ENCODE peak calls at places on chromosomes 13 and 19, in six cellular contexts. A is aorta, P is neuronal stem cell, D is HepG2, C is OCI-LY7, S is heart left ventricle. V is an unnamed sample.

GRCh38 chr13:48415516-48415915 is 2.6 kb upstream of the LPAR6 start:
- DNase-seq in P (no peak), A (no peak), S (no peak), D (no peak), C (no peak), V (no peak)

GRCh38 chr13:29922281-29922821 is 71.9 kb upstream of the UBL3 start:
- DNase-seq in S (no peak), D (no peak), A (no peak), C (no peak), P (no peak), V (no peak)

GRCh38 chr13:27833206-27833605 is 40.9 kb downstream of the GSX1 start:
- DNase-seq in A (no peak), C (no peak), S (no peak), D (no peak), P (no peak), V (no peak)

GRCh38 chr19:53892981-53893325 is 11.0 kb downstream of the PRKCG start:
- DNase-seq in S (no peak), C (peak; percentile 24), A (no peak), P (no peak), D (no peak), V (no peak)

GRCh38 chr19:40059624-40060023 is 3.6 kb upstream of the ZNF780B start:
- DNase-seq in S (no peak), D (no peak), P (no peak), A (no peak), C (no peak), V (no peak)

GRCh38 chr13:110538632-110539031 is 22.9 kb downstream of the RAB20 start:
- DNase-seq in S (peak; percentile 85), P (no peak), A (no peak), C (no peak), D (no peak), V (peak; percentile 87)

GRCh38 chr13:99656843-99657506 is 155.7 kb downstream of the TM9SF2 start:
- DNase-seq in A (no peak), S (no peak), P (no peak), C (no peak), D (no peak), V (no peak)

GRCh38 chr13:113650275-113650674 is 7.7 kb downstream of the ATP4B start:
- DNase-seq in P (no peak), D (no peak), S (peak; percentile 6), C (no peak), A (peak; percentile 41), V (no peak)

GRCh38 chr19:14916848-14917247 is 24.4 kb upstream of the OR7C2 start:
- DNase-seq in D (no peak), P (no peak), C (peak; percentile 4), A (no peak), S (no peak), V (no peak)

GRCh38 chr19:15551183-15552004 is 43.1 kb downstream of the CYP4F22 start:
- DNase-seq in P (no peak), A (peak; percentile 78), C (peak; percentile 23), S (no peak), D (peak; percentile 38), V (no peak)

GRCh38 chr13:49840266-49840665 is 47.8 kb upstream of the KPNA3 start:
- DNase-seq in A (no peak), D (peak; percentile 61), S (no peak), C (no peak), P (no peak), V (no peak)

GRCh38 chr19:19460258-19460731 is 54.8 kb downstream of the GATAD2A start:
- DNase-seq in D (no peak), S (no peak), A (no peak), C (peak; percentile 49), P (no peak), V (no peak)

GRCh38 chr13:49040872-49041271 is 65.2 kb downstream of the FNDC3A start:
- DNase-seq in A (no peak), S (no peak), P (no peak), D (no peak), C (no peak), V (no peak)

GRCh38 chr19:52981329-52981728 is 18.6 kb upstream of the ZNF816 start:
- DNase-seq in A (no peak), P (no peak), D (no peak), S (no peak), C (no peak), V (no peak)

GRCh38 chr19:39410620-39411005 is 1.9 kb upstream of the PLEKHG2 start:
- DNase-seq in S (no peak), D (no peak), C (no peak), A (no peak), P (no peak), V (no peak)

GRCh38 chr19:48779636-48780035 is 24.3 kb downstream of the FGF21 start:
- DNase-seq in S (no peak), A (no peak), D (no peak), C (peak; percentile 58), P (no peak), V (no peak)

GRCh38 chr13:113954046-113954841 is 19.6 kb downstream of the C13orf46 start:
- DNase-seq in C (no peak), A (peak; percentile 41), P (no peak), D (no peak), S (no peak), V (no peak)

GRCh38 chr19:42352216-42352892 is 26.9 kb downstream of the MEGF8 start:
- DNase-seq in S (no peak), C (no peak), P (peak; percentile 20), D (no peak), A (no peak), V (no peak)

GRCh38 chr19:42355896-42356295 is 30.5 kb downstream of the MEGF8 start:
- DNase-seq in P (no peak), S (no peak), C (no peak), A (no peak), D (no peak), V (no peak)

GRCh38 chr19:42351079-42351735 is 25.8 kb downstream of the MEGF8 start:
- DNase-seq in C (no peak), D (no peak), P (no peak), S (no peak), A (no peak), V (no peak)

GRCh38 chr19:42352893-42353259 is 27.4 kb downstream of the MEGF8 start:
- DNase-seq in C (no peak), S (no peak), P (no peak), D (no peak), A (no peak), V (no peak)

DNA sequence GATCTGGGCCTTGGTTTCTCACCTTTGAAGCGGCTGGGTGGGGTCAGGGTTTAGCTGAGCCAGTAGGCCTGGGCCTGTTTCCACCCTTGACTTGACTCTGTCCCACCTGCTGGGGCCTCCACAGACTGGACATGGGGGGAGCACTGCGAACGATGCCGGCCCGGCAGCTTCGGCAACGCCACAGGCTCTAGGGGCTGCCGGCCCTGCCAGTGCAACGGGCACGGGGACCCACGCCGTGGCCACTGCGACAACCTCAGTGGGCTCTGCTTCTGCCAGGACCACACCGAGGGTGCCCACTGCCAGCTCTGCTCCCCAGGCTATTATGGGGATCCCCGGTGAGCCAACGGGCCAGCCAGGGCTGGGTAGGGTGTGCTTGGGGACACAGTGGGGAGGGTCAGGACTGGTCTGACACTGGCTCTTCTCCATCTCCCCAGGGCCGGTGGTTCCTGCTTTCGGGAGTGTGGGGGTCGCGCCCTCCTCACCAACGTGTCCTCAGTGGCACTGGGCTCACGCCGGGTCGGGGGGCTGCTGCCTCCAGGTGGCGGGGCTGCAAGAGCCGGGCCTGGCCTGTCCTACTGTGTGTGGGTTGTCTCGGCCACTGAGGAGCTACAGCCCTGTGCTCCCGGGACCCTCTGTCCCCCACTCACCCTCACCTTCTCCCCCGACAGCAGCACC is 28.0 kb downstream of the MEGF8 start:
- DNase-seq in A (no peak), D (no peak), S (no peak), P (no peak), C (no peak), V (no peak)
- H3K9me3 ChIP-seq in A (no peaks in the 10 kb centered on the region), D (no peaks in the 10 kb centered on the region), S (no peaks in the 10 kb centered on the region), P (no peaks in the 10 kb centered on the region), C (no peaks in the 10 kb centered on the region), V (no peaks in the 10 kb centered on the region)

DNA sequence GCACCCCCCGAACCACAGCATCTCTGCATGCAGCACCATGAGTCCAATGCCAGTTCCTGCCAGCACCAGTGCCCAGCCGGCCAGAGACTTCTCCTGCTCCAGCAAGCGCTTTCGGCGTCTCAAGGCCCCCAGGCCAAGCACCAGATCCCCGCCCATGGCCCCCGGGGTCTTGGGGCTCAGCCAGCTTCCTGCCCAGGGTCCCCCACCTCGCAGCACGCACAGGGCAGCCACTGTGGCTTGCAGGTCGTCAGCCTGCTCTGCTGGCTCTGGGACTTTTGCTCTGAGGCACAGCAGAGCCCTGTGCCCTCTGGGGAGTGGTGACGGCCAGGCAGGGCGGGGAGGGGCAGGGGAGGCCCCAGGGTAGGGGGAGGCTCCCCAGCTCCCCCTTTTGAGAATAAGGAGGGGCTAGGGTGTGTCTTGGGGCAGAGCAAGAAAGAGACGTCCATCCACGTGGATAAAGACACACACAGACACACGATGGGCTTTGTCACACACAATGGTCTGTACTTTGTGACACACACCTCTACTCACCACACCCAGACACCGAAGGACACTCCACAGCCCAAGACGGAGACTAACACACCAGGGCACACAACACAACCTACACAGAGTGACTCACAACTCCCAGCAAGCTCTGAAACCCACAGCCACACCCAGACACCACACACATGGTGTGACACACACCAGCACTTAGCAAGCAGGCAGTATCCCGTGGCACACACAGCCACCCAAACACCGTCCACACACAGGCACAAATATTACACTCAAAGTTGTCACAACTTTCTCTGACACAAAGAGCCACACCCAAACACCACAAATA is at the start of gene KCNN4:
- DNase-seq in A (peak; percentile 77), P (no peak), C (peak; percentile 77), S (no peak), D (no peak), V (no peak)
- H3K4me3 ChIP-seq in A (no peak within 1 kb of the TSS), P (no peak within 1 kb of the TSS), C (peak within 1 kb of the TSS; percentile 78), S (no peak within 1 kb of the TSS), D (no peak within 1 kb of the TSS), V (no peak within 1 kb of the TSS)

GRCh38 chr19:12626958-12627357 is 16.2 kb downstream of the ZNF791 start:
- DNase-seq in C (no peak), P (no peak), S (no peak), A (no peak), D (no peak), V (no peak)
- H3K9me3 ChIP-seq in C (no peaks in the 10 kb centered on the region), P (peaks cover 72% of the 10 kb centered on the region), S (peaks cover 30% of the 10 kb centered on the region), A (peaks cover 2% of the 10 kb centered on the region), D (no peaks in the 10 kb centered on the region), V (peaks cover 3% of the 10 kb centered on the region)

DNA sequence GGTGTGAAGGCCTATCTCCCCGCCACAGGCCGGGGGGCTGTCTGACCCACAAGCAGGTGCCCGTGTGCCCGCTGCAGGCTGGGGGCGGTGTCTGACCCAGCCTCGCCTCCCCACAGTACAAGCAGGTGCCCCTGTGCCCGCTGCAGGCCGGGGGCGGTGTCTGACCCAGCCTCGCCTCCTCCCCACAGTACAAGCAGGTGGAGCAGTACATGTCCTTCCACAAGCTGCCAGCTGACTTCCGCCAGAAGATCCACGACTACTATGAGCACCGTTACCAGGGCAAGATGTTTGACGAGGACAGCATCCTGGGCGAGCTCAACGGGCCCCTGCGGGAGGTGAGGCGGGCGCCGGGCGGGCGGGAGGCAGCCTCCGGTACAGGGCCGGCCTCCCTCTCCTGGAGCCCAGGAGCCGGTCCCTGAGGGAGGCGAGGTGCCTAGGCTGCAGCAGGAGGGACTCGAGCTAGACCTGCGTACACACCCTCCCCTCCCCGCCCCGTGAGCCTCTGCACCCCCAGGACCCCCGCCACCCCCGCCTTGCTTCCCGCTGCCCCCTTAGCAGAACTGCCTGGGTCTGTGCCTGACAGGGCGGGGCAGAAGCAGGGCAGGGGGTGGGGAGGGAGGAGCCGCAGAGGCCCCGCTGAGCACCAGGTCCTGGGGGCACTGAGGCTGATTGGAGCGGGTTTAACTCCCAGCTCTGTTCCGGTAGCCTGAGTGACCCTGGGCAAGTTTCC is 20.6 kb downstream of the HCN2 start:
- DNase-seq in S (no peak), A (no peak), D (no peak), P (no peak), C (peak; percentile 79), V (no peak)
- H3K4me3 ChIP-seq in S (peak overlapping the region; percentile 17), A (no peak overlapping the region), D (no peak overlapping the region), P (peak overlapping the region; percentile 6), C (peak overlapping the region; percentile 66), V (peak overlapping the region; percentile 27)